ENCODE peak calls at places on chromosomes 13 and 19, in ten cellular contexts. C, I, L, V, X, W, J, U, K and R are unnamed samples.

GRCh38 chr19:32865326-32865725 is 4.2 kb downstream of the SLC7A9 start:
- DNase-seq in C (no peak), I (no peak), L (no peak), V (peak; percentile 37), X (no peak), W (no peak), J (no peak), U (no peak), K (no peak), R (no peak)

GRCh38 chr19:46324277-46324676 is 22.6 kb upstream of the PPP5C start:
- DNase-seq in C (no peak), I (no peak), L (no peak), V (no peak), X (no peak), W (no peak), J (no peak), U (no peak), K (no peak), R (no peak)

GRCh38 chr19:54336893-54337857 is 1.8 kb downstream of the LILRA4 start:
- DNase-seq in C (no peak), I (no peak), L (no peak), V (no peak), X (no peak), W (no peak), J (no peak), U (no peak), K (no peak), R (no peak)

GRCh38 chr13:79880820-79881219 is 399.9 kb downstream of the NDFIP2 start:
- DNase-seq in C (no peak), I (no peak), L (no peak), V (no peak), X (no peak), W (peak; percentile 50), J (no peak), U (no peak), K (no peak), R (no peak)

GRCh38 chr19:20197747-20198146 is 30.7 kb downstream of the ZNF486 start:
- DNase-seq in C (no peak), I (no peak), L (no peak), V (no peak), X (no peak), W (no peak), J (no peak), U (no peak), K (no peak), R (no peak)

GRCh38 chr19:55600336-55601028 is 394 bp downstream of the ZNF524 start:
- DNase-seq in C (peak; percentile 61), I (peak; percentile 35), L (no peak), V (no peak), X (no peak), W (no peak), J (no peak), U (peak; percentile 94), K (peak; percentile 85), R (no peak)

GRCh38 chr19:5665781-5666513 is 14.4 kb downstream of the MICOS13 start:
- DNase-seq in C (no peak), I (no peak), L (no peak), V (peak; percentile 67), X (no peak), W (peak; percentile 31), J (no peak), U (peak; percentile 19), K (no peak), R (no peak)

GRCh38 chr19:3224346-3225325 is at the start of gene CELF5:
- DNase-seq in C (no peak), I (peak; percentile 24), L (no peak), V (no peak), X (peak; percentile 58), W (peak; percentile 23), J (peak; percentile 94), U (peak; percentile 75), K (no peak), R (peak; percentile 49)

GRCh38 chr19:45506246-45506990 is 861 bp upstream of the VASP start:
- DNase-seq in C (peak; percentile 92), I (peak; percentile 99), L (no peak), V (peak; percentile 83), X (peak; percentile 100), W (peak; percentile 97), J (peak; percentile 94), U (peak; percentile 98), K (peak; percentile 85), R (peak; percentile 98)

GRCh38 chr13:44058586-44059238 is 179.0 kb downstream of the LACC1 start:
- DNase-seq in C (no peak), I (no peak), L (no peak), V (peak; percentile 56), X (no peak), W (no peak), J (no peak), U (peak; percentile 57), K (peak; percentile 75), R (no peak)

GRCh38 chr19:47351545-47351944 is 2.4 kb downstream of the DHX34 start:
- DNase-seq in C (no peak), I (no peak), L (no peak), V (peak; percentile 41), X (no peak), W (peak; percentile 41), J (peak; percentile 47), U (peak; percentile 60), K (peak; percentile 68), R (no peak)

GRCh38 chr13:80239116-80239515 is 101.8 kb downstream of the SPRY2 start:
- DNase-seq in C (no peak), I (no peak), L (no peak), V (no peak), X (no peak), W (no peak), J (no peak), U (no peak), K (no peak), R (no peak)

GRCh38 chr13:23087884-23088283 is 92.9 kb upstream of the SGCG start:
- DNase-seq in C (peak; percentile 24), I (no peak), L (no peak), V (peak; percentile 33), X (no peak), W (peak; percentile 53), J (peak; percentile 34), U (peak; percentile 70), K (no peak), R (no peak)

GRCh38 chr19:45508931-45509691 is 1.8 kb downstream of the VASP start:
- DNase-seq in C (peak; percentile 80), I (no peak), L (no peak), V (peak; percentile 55), X (no peak), W (peak; percentile 41), J (peak; percentile 88), U (peak; percentile 84), K (no peak), R (no peak)

GRCh38 chr19:55226273-55226672 is 2.3 kb downstream of the TMEM86B start:
- DNase-seq in C (no peak), I (no peak), L (no peak), V (no peak), X (no peak), W (no peak), J (no peak), U (no peak), K (no peak), R (no peak)

GRCh38 chr13:98972627-98973026 is 5.2 kb downstream of the DOCK9 start:
- DNase-seq in C (peak; percentile 42), I (no peak), L (no peak), V (no peak), X (no peak), W (peak; percentile 57), J (no peak), U (no peak), K (no peak), R (no peak)

GRCh38 chr19:16235811-16236710 is 38.4 kb downstream of the AP1M1 start:
- DNase-seq in C (no peak), I (no peak), L (no peak), V (no peak), X (no peak), W (no peak), J (no peak), U (no peak), K (no peak), R (no peak)

GRCh38 chr19:1501200-1501595 is 10.2 kb downstream of the REEP6 start:
- DNase-seq in C (no peak), I (no peak), L (no peak), V (no peak), X (no peak), W (no peak), J (no peak), U (no peak), K (no peak), R (no peak)

GRCh38 chr13:113410472-113411201 is 42.7 kb downstream of the ADPRHL1 start:
- DNase-seq in C (no peak), I (no peak), L (no peak), V (peak; percentile 96), X (no peak), W (peak; percentile 13), J (no peak), U (no peak), K (no peak), R (no peak)

GRCh38 chr13:41563501-41564001 is 106.2 kb downstream of the RGCC start:
- DNase-seq in C (no peak), I (no peak), L (no peak), V (peak; percentile 56), X (no peak), W (peak; percentile 43), J (no peak), U (no peak), K (no peak), R (no peak)

GRCh38 chr13:26062853-26063444 is 11.1 kb upstream of the SHISA2 start:
- DNase-seq in C (peak; percentile 26), I (no peak), L (no peak), V (peak; percentile 73), X (peak; percentile 26), W (peak; percentile 71), J (peak; percentile 38), U (peak; percentile 74), K (no peak), R (no peak)

GRCh38 chr13:43205421-43205820 is 182.0 kb downstream of the DNAJC15 start:
- DNase-seq in C (no peak), I (no peak), L (no peak), V (no peak), X (no peak), W (no peak), J (no peak), U (no peak), K (no peak), R (no peak)

GRCh38 chr19:12187625-12188024 is 24.7 kb downstream of the ZNF136 start:
- DNase-seq in C (peak; percentile 31), I (no peak), L (no peak), V (no peak), X (no peak), W (no peak), J (no peak), U (no peak), K (no peak), R (no peak)

GRCh38 chr19:54420383-54421168 is 5.3 kb downstream of the TTYH1 start:
- DNase-seq in C (no peak), I (no peak), L (no peak), V (no peak), X (no peak), W (no peak), J (no peak), U (peak; percentile 94), K (no peak), R (no peak)

GRCh38 chr13:113532156-113532806 is 41.8 kb upstream of the DCUN1D2 start:
- DNase-seq in C (no peak), I (no peak), L (no peak), V (no peak), X (no peak), W (no peak), J (no peak), U (peak; percentile 73), K (no peak), R (no peak)

GRCh38 chr19:9547870-9548269 is 9.4 kb upstream of the ZNF426 start:
- DNase-seq in C (no peak), I (no peak), L (no peak), V (no peak), X (no peak), W (no peak), J (no peak), U (no peak), K (no peak), R (no peak)

GRCh38 chr13:67416047-67416925 is 186.2 kb upstream of the PCDH9 start:
- DNase-seq in C (peak; percentile 37), I (no peak), L (no peak), V (peak; percentile 79), X (no peak), W (peak; percentile 50), J (no peak), U (peak; percentile 82), K (no peak), R (no peak)

GRCh38 chr13:80134360-80134759 is 206.6 kb downstream of the SPRY2 start:
- DNase-seq in C (no peak), I (no peak), L (no peak), V (no peak), X (no peak), W (no peak), J (no peak), U (no peak), K (no peak), R (no peak)